ENCODE peak calls at places on chromosome 13, in four cellular contexts. One of them, this sample, is unnamed.
A peak's percentile ranks its signal among the peaks of the same experiment; 100 is the strongest.

GRCh38 chr13:75550159-75550567 is 572 bp downstream of the UCHL3 start:
- DNase-seq in K562: peak; percentile 60
- DNase-seq in A549: peak; percentile 23
- DNase-seq in HepG2: peak; percentile 52
- DNase-seq in this sample: no peak

GRCh38 chr13:89150362-89150761 is 1479.2 kb downstream of the SLITRK5 start:
- DNase-seq in K562: no peak
- DNase-seq in HepG2: no peak
- DNase-seq in A549: peak; percentile 1
- DNase-seq in this sample: no peak

GRCh38 chr13:110185696-110186095 is 121.3 kb downstream of the COL4A1 start:
- DNase-seq in K562: no peak
- DNase-seq in HepG2: no peak
- DNase-seq in A549: no peak
- DNase-seq in this sample: no peak

GRCh38 chr13:20475927-20476691 is 49.5 kb downstream of the CRYL1 start:
- DNase-seq in HepG2: no peak
- DNase-seq in A549: no peak
- DNase-seq in K562: no peak
- DNase-seq in this sample: no peak

GRCh38 chr13:48232420-48233096 is 448 bp upstream of the ITM2B start:
- DNase-seq in K562: no peak
- DNase-seq in A549: peak; percentile 26
- DNase-seq in HepG2: peak; percentile 57
- DNase-seq in this sample: no peak

GRCh38 chr13:77563110-77563509 is 27.6 kb downstream of the SCEL start:
- DNase-seq in A549: no peak
- DNase-seq in K562: no peak
- DNase-seq in HepG2: peak; percentile 7
- DNase-seq in this sample: no peak

GRCh38 chr13:109448629-109449028 is 337.8 kb downstream of the IRS2 start:
- DNase-seq in HepG2: no peak
- DNase-seq in A549: no peak
- DNase-seq in K562: no peak
- DNase-seq in this sample: no peak

GRCh38 chr13:50589651-50590054 is 253.8 kb downstream of the DLEU7 start:
- DNase-seq in K562: no peak
- DNase-seq in HepG2: no peak
- DNase-seq in A549: peak; percentile 9
- DNase-seq in this sample: no peak

GRCh38 chr13:106063591-106064308 is 471.7 kb downstream of the EFNB2 start:
- DNase-seq in K562: no peak
- DNase-seq in HepG2: no peak
- DNase-seq in A549: no peak
- DNase-seq in this sample: no peak

GRCh38 chr13:46593403-46593802 is 40.4 kb downstream of the LRCH1 start:
- DNase-seq in K562: no peak
- DNase-seq in A549: no peak
- DNase-seq in HepG2: no peak
- DNase-seq in this sample: no peak

GRCh38 chr13:35782793-35783192 is 306.3 kb upstream of the MAB21L1 start:
- DNase-seq in K562: no peak
- DNase-seq in A549: no peak
- DNase-seq in HepG2: no peak
- DNase-seq in this sample: no peak

GRCh38 chr13:47168086-47168485 is 271.2 kb upstream of the HTR2A start:
- DNase-seq in HepG2: no peak
- DNase-seq in A549: no peak
- DNase-seq in K562: no peak
- DNase-seq in this sample: no peak

GRCh38 chr13:54950546-54950945 is 1921.9 kb downstream of the OLFM4 start:
- DNase-seq in HepG2: no peak
- DNase-seq in K562: no peak
- DNase-seq in A549: no peak
- DNase-seq in this sample: no peak

GRCh38 chr13:48542581-48543341 is 9.9 kb upstream of the RCBTB2 start:
- DNase-seq in K562: no peak
- DNase-seq in HepG2: peak; percentile 23
- DNase-seq in A549: no peak
- DNase-seq in this sample: peak; percentile 49

GRCh38 chr13:24851546-24851945 is 87.6 kb downstream of the RNF17 start:
- DNase-seq in K562: no peak
- DNase-seq in HepG2: no peak
- DNase-seq in A549: no peak
- DNase-seq in this sample: no peak

GRCh38 chr13:26953273-26953672 is 192.7 kb upstream of the GPR12 start:
- DNase-seq in A549: no peak
- DNase-seq in HepG2: no peak
- DNase-seq in K562: no peak
- DNase-seq in this sample: no peak

GRCh38 chr13:26956532-26957142 is 196.1 kb upstream of the GPR12 start:
- DNase-seq in K562: no peak
- DNase-seq in A549: peak; percentile 29
- DNase-seq in HepG2: no peak
- DNase-seq in this sample: no peak

GRCh38 chr13:26952551-26953138 is 192.1 kb upstream of the GPR12 start:
- DNase-seq in A549: no peak
- DNase-seq in HepG2: no peak
- DNase-seq in K562: no peak
- DNase-seq in this sample: no peak

GRCh38 chr13:26954981-26955380 is 194.4 kb upstream of the GPR12 start:
- DNase-seq in HepG2: no peak
- DNase-seq in A549: no peak
- DNase-seq in K562: no peak
- DNase-seq in this sample: no peak

DNA sequence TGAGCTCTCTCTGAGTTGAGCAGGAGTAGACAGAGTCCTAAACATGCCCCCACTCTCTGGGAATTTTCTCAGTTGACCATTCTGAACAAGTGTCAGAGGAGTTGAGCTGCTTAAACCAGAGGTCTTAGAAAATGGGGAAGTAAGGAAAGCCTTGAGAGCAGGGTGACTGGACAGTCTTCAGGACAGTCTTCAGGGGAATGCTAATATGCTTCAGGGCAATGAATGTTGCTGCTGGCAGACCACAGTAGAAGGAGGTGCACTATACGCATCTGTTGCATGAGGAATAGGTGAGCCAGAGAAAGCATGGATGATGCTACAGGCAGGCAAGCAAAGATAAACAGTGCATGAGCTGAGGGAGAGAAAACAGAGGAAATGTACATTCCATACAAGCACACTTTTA is 196.6 kb upstream of the GPR12 start:
- DNase-seq in HepG2: no peak
- DNase-seq in A549: no peak
- DNase-seq in K562: no peak
- DNase-seq in this sample: no peak
- TF ChIP-seq RNF2 in HepG2: no peak
- TF ChIP-seq RNF2 in A549: no peak
- TF ChIP-seq RNF2 in K562: no peak
- TF ChIP-seq RNF2 in this sample: no peak

GRCh38 chr13:97484286-97484685 is 50.3 kb downstream of the RAP2A start:
- DNase-seq in A549: no peak
- DNase-seq in HepG2: no peak
- DNase-seq in K562: no peak
- DNase-seq in this sample: no peak

GRCh38 chr13:97490702-97491307 is 56.8 kb downstream of the RAP2A start:
- DNase-seq in A549: no peak
- DNase-seq in K562: no peak
- DNase-seq in HepG2: no peak
- DNase-seq in this sample: no peak

GRCh38 chr13:97485328-97485727 is 51.4 kb downstream of the RAP2A start:
- DNase-seq in K562: no peak
- DNase-seq in HepG2: no peak
- DNase-seq in A549: no peak
- DNase-seq in this sample: no peak
- TF ChIP-seq MAFK in K562: no peak
- TF ChIP-seq MAFK in HepG2: no peak
- TF ChIP-seq MAFK in A549: no peak
- TF ChIP-seq MAFK in this sample: no peak

GRCh38 chr13:43269037-43269476 is 245.7 kb downstream of the DNAJC15 start:
- DNase-seq in K562: no peak
- DNase-seq in HepG2: peak; percentile 72
- DNase-seq in A549: peak; percentile 66
- DNase-seq in this sample: no peak
- TF ChIP-seq RNF2 in K562: no peak
- TF ChIP-seq RNF2 in HepG2: no peak
- TF ChIP-seq RNF2 in A549: no peak
- TF ChIP-seq RNF2 in this sample: no peak

DNA sequence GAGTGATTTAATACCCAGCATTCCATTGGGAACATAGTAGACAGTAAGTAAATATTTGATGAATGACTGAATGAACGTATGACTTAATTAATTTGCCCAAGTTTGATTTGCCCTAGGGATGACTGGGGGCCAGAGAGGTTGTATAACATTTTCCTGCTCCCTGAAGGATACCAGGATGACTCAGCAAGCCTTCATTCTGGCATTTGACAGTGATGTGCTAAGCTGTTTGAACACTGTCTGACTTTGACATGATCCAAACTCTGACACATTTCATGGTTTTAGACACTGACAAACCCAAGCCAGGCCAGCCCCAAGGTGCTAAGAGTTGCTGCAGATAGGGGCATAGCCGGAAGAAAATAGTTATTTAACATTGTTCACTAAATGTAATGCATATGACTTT is 53.4 kb upstream of the KLF12 start:
- DNase-seq in HepG2: peak; percentile 57
- DNase-seq in K562: no peak
- DNase-seq in A549: peak; percentile 79
- DNase-seq in this sample: no peak
- TF ChIP-seq MAFK in HepG2: peak; percentile 67
- TF ChIP-seq MAFK in K562: no peak
- TF ChIP-seq MAFK in A549: peak; percentile 90
- TF ChIP-seq MAFK in this sample: no peak

This sample was measured in H1.